ENCODE peak calls at places on chromosome 7, in eight cellular contexts. One of them, this sample, is unnamed.

GRCh38 chr7:34208878-34209621 is 303.7 kb downstream of the BMPER start:
- DNase-seq in sigmoid colon: no peak
- DNase-seq in A549: no peak
- DNase-seq in K562: no peak
- DNase-seq in suprapubic skin: no peak
- DNase-seq in stomach: no peak
- DNase-seq in upper lobe of left lung: no peak
- DNase-seq in SK-N-SH: no peak
- DNase-seq in this sample: peak; percentile 31

GRCh38 chr7:22576941-22577927 is 77.2 kb upstream of the STEAP1B start:
- DNase-seq in stomach: no peak
- DNase-seq in suprapubic skin: peak; percentile 71
- DNase-seq in SK-N-SH: no peak
- DNase-seq in K562: no peak
- DNase-seq in sigmoid colon: peak; percentile 79
- DNase-seq in A549: no peak
- DNase-seq in upper lobe of left lung: peak; percentile 69
- DNase-seq in this sample: no peak

GRCh38 chr7:95686109-95686508 is 86.2 kb upstream of the DYNC1I1 start:
- DNase-seq in A549: peak; percentile 19
- DNase-seq in SK-N-SH: peak; percentile 35
- DNase-seq in sigmoid colon: peak; percentile 80
- DNase-seq in K562: no peak
- DNase-seq in stomach: peak; percentile 60
- DNase-seq in upper lobe of left lung: peak; percentile 57
- DNase-seq in suprapubic skin: no peak
- DNase-seq in this sample: peak; percentile 61

GRCh38 chr7:11237742-11238141 is 264.1 kb downstream of the PHF14 start:
- DNase-seq in upper lobe of left lung: no peak
- DNase-seq in sigmoid colon: no peak
- DNase-seq in stomach: no peak
- DNase-seq in SK-N-SH: no peak
- DNase-seq in suprapubic skin: no peak
- DNase-seq in A549: no peak
- DNase-seq in K562: no peak
- DNase-seq in this sample: no peak

GRCh38 chr7:128908750-128909385 is 1.6 kb downstream of the KCP start:
- DNase-seq in sigmoid colon: peak; percentile 44
- DNase-seq in stomach: no peak
- DNase-seq in K562: no peak
- DNase-seq in suprapubic skin: peak; percentile 37
- DNase-seq in SK-N-SH: peak; percentile 48
- DNase-seq in A549: no peak
- DNase-seq in upper lobe of left lung: no peak
- DNase-seq in this sample: no peak

GRCh38 chr7:34675749-34676374 is 17.8 kb downstream of the NPSR1 start:
- DNase-seq in upper lobe of left lung: no peak
- DNase-seq in SK-N-SH: peak; percentile 37
- DNase-seq in A549: peak; percentile 48
- DNase-seq in K562: peak; percentile 20
- DNase-seq in suprapubic skin: no peak
- DNase-seq in sigmoid colon: no peak
- DNase-seq in stomach: no peak
- DNase-seq in this sample: no peak

GRCh38 chr7:106588576-106589494 is 72.1 kb downstream of the CCDC71L start:
- DNase-seq in SK-N-SH: no peak
- DNase-seq in sigmoid colon: no peak
- DNase-seq in stomach: peak; percentile 42
- DNase-seq in suprapubic skin: no peak
- DNase-seq in A549: no peak
- DNase-seq in K562: peak; percentile 54
- DNase-seq in upper lobe of left lung: no peak
- DNase-seq in this sample: no peak

GRCh38 chr7:64879800-64880199 is 23.3 kb upstream of the ZNF273 start:
- DNase-seq in sigmoid colon: peak; percentile 48
- DNase-seq in suprapubic skin: peak; percentile 55
- DNase-seq in A549: no peak
- DNase-seq in K562: no peak
- DNase-seq in stomach: peak; percentile 18
- DNase-seq in upper lobe of left lung: no peak
- DNase-seq in SK-N-SH: peak; percentile 11
- DNase-seq in this sample: no peak

GRCh38 chr7:26305869-26306665 is 14.4 kb downstream of the SNX10 start:
- DNase-seq in sigmoid colon: no peak
- DNase-seq in SK-N-SH: no peak
- DNase-seq in suprapubic skin: no peak
- DNase-seq in A549: no peak
- DNase-seq in stomach: no peak
- DNase-seq in upper lobe of left lung: peak; percentile 43
- DNase-seq in K562: no peak
- DNase-seq in this sample: no peak

GRCh38 chr7:40133561-40134427 is 628 bp downstream of the MPLKIP start:
- DNase-seq in K562: no peak
- DNase-seq in sigmoid colon: no peak
- DNase-seq in suprapubic skin: no peak
- DNase-seq in SK-N-SH: no peak
- DNase-seq in stomach: no peak
- DNase-seq in A549: peak; percentile 36
- DNase-seq in upper lobe of left lung: no peak
- DNase-seq in this sample: no peak

GRCh38 chr7:51233375-51233774 is 83.2 kb downstream of the COBL start:
- DNase-seq in SK-N-SH: no peak
- DNase-seq in A549: no peak
- DNase-seq in stomach: no peak
- DNase-seq in suprapubic skin: no peak
- DNase-seq in sigmoid colon: no peak
- DNase-seq in upper lobe of left lung: no peak
- DNase-seq in K562: peak; percentile 16
- DNase-seq in this sample: no peak

GRCh38 chr7:46480619-46481018 is 559.5 kb upstream of the IGFBP3 start:
- DNase-seq in A549: no peak
- DNase-seq in stomach: no peak
- DNase-seq in suprapubic skin: no peak
- DNase-seq in sigmoid colon: no peak
- DNase-seq in upper lobe of left lung: no peak
- DNase-seq in SK-N-SH: no peak
- DNase-seq in K562: no peak
- DNase-seq in this sample: no peak

GRCh38 chr7:39683216-39683845 is 60.0 kb downstream of the RALA start:
- DNase-seq in K562: no peak
- DNase-seq in suprapubic skin: no peak
- DNase-seq in sigmoid colon: no peak
- DNase-seq in SK-N-SH: no peak
- DNase-seq in stomach: no peak
- DNase-seq in upper lobe of left lung: no peak
- DNase-seq in A549: no peak
- DNase-seq in this sample: no peak

GRCh38 chr7:107404740-107405537 is 64.9 kb upstream of the GPR22 start:
- DNase-seq in suprapubic skin: no peak
- DNase-seq in upper lobe of left lung: no peak
- DNase-seq in K562: no peak
- DNase-seq in sigmoid colon: no peak
- DNase-seq in A549: no peak
- DNase-seq in stomach: no peak
- DNase-seq in SK-N-SH: no peak
- DNase-seq in this sample: no peak

GRCh38 chr7:85685901-85686300 is 499.0 kb upstream of the SEMA3D start:
- DNase-seq in K562: no peak
- DNase-seq in stomach: no peak
- DNase-seq in SK-N-SH: no peak
- DNase-seq in upper lobe of left lung: no peak
- DNase-seq in A549: no peak
- DNase-seq in sigmoid colon: no peak
- DNase-seq in suprapubic skin: no peak
- DNase-seq in this sample: no peak

DNA sequence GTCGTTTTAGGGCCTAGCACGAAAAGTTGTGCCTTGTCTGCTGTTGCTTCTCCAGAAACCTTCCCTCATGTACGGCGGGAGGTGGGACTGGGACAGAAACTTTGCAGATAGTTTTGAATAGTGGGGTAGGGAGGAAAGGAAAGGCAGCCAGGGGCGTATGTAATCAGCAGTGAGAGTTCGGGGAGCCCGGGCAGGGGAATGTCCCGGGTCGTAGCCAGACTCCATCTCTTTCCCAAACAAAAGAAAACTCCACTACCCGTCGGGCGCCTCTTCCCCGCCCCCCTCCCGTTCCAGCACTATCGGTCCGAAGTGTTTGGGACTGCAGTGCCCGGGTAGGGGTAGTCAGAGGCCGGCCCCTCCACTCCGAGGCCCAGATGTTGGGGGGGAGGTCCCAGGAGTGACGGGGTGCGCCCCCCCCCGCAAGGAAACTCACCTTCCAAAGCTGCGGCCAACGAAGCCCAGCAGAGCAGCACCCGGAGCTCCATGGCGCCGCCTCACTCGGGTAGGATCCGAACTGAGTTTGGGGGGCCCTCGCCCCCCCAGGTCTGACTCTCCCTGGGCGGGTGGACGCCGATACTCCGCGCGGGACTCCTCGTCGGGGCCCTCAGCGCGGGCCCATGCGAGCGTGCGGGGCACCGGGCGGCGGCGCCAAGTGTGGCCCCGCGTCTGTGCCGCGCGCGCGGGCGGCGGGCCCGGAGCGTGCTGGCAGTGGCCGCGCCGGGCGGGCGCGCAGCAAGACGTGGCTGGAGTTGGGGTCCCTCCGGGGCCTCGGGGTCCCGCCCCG is 585 bp downstream of the EPHB4 start:
- DNase-seq in A549: no peak
- DNase-seq in stomach: no peak
- DNase-seq in SK-N-SH: no peak
- DNase-seq in suprapubic skin: no peak
- DNase-seq in upper lobe of left lung: no peak
- DNase-seq in sigmoid colon: no peak
- DNase-seq in K562: peak; percentile 69
- DNase-seq in this sample: peak; percentile 68
- H3K4me3 ChIP-seq in A549: peak overlapping the region; percentile 100
- H3K4me3 ChIP-seq in stomach: peak overlapping the region; percentile 81
- H3K4me3 ChIP-seq in SK-N-SH: peak overlapping the region; percentile 65
- H3K4me3 ChIP-seq in suprapubic skin: peak overlapping the region; percentile 85
- H3K4me3 ChIP-seq in upper lobe of left lung: peak overlapping the region; percentile 72
- H3K4me3 ChIP-seq in sigmoid colon: peak overlapping the region; percentile 82
- H3K4me3 ChIP-seq in K562: peak overlapping the region; percentile 71
- H3K4me3 ChIP-seq in this sample: peak overlapping the region; percentile 84

DNA sequence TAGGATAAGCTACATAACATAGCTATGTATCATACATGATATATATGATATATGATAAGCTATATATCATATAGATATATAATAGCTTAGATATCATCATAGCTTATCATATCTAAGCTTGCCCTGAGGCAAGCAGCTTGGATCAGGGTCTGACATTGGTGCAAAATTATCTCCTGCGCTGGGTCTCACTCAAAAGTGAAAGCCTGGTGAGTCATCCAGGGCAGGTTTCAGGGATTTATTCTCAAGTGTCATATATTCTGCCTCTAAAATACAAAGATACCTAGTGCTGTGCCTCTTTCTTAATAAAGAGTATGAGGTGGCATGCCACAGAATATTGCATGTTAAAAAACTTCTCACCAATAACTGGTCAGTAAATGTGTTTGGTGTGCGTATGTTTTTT is 105.9 kb downstream of the CDC14C start:
- DNase-seq in K562: no peak
- DNase-seq in upper lobe of left lung: no peak
- DNase-seq in sigmoid colon: no peak
- DNase-seq in stomach: no peak
- DNase-seq in SK-N-SH: no peak
- DNase-seq in A549: no peak
- DNase-seq in suprapubic skin: no peak
- DNase-seq in this sample: no peak
- TF ChIP-seq EP300 in K562: no peak
- TF ChIP-seq EP300 in upper lobe of left lung: no peak
- TF ChIP-seq EP300 in sigmoid colon: no peak
- TF ChIP-seq EP300 in stomach: no peak
- TF ChIP-seq EP300 in SK-N-SH: no peak
- TF ChIP-seq EP300 in A549: no peak
- TF ChIP-seq EP300 in suprapubic skin: no peak
- TF ChIP-seq EP300 in this sample: no peak

DNA sequence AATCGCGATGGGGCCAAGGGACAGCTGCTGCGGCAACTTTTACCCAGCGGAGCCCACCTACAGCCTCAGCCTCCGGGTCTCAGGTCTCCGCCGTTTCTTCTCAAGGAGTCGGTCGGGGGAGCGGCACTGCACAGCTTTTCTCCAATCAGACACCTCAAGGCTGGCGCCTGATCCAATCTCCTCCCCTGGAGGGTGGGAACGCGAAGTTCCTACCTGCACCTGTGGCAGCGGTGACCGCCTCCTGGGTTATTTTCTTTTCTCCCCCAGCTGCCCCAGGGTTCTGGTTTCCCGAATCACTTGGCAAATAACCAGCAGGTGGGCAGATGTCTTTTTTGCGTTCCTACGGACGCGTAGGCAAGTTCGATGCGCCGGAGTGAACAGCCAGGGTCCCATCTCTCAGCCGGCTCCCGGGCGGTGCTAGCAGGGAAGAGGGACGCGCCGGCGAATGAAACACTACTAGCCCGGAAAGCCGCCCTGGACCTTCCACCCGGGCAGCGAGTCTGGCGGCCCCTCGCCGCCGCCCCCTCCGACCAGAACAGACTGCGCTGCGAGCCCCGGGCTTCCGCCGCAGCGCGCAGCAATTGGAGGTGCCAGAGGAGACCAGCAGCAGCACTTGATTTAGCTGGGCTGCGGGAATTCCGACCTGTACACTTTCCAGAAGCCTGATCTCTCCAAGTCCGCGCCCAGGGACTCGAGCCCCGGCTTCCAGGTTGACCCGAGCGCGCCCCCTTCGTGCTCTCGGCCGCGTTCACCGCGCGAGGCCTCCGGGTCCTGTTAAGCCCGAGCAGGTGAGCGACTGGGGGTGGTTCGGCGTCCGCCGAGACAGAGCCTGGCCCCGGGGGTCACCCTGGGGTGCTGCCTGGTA is at the start of gene PRR15:
- DNase-seq in K562: no peak
- DNase-seq in upper lobe of left lung: peak; percentile 71
- DNase-seq in sigmoid colon: peak; percentile 63
- DNase-seq in SK-N-SH: peak; percentile 80
- DNase-seq in stomach: peak; percentile 89
- DNase-seq in A549: peak; percentile 90
- DNase-seq in suprapubic skin: no peak
- DNase-seq in this sample: peak; percentile 51
- TF ChIP-seq CTCF in K562: no peak
- TF ChIP-seq CTCF in upper lobe of left lung: no peak
- TF ChIP-seq CTCF in sigmoid colon: no peak
- TF ChIP-seq CTCF in SK-N-SH: peak; percentile 8
- TF ChIP-seq CTCF in stomach: no peak
- TF ChIP-seq CTCF in A549: no peak
- TF ChIP-seq CTCF in suprapubic skin: no peak
- TF ChIP-seq CTCF in this sample: no peak

DNA sequence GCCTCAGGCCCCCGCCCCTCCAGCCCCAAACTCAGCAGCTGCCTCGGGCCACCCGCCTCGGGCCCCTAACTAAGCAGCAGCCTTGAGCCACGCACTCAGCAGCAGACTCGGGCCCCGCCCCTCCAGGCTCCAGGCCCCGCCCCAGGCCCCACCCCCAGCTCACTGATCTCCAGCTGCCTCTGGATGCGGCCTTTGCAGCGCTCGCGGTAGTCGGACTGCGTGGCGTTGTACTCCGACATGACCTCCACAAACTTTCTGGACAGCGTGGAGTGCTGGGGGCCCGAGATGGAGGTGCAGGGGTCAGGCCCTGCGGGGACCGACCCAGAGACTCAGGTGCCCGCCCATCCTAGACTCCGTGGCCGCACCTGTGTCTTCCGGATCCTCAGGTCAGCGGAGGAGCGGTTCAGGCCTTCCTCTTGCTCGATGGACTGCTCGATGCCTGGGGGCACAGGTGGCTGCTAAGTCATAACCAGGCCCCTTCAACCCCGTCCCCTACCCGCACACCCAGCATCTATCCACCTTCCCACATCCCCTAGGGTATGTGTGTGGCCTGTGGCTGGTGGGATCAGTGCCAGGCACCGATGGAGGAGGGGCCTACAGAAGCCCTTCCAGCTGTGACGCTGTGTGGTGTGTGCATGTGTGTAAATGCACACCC is 15.4 kb downstream of the STX1A start:
- DNase-seq in A549: peak; percentile 74
- DNase-seq in sigmoid colon: peak; percentile 87
- DNase-seq in stomach: peak; percentile 57
- DNase-seq in K562: peak; percentile 95
- DNase-seq in upper lobe of left lung: peak; percentile 62
- DNase-seq in suprapubic skin: no peak
- DNase-seq in SK-N-SH: peak; percentile 89
- DNase-seq in this sample: peak; percentile 80
- H3K4me3 ChIP-seq in A549: peak overlapping the region; percentile 35
- H3K4me3 ChIP-seq in sigmoid colon: no peak overlapping the region
- H3K4me3 ChIP-seq in stomach: peak overlapping the region; percentile 34
- H3K4me3 ChIP-seq in K562: no peak overlapping the region
- H3K4me3 ChIP-seq in upper lobe of left lung: peak overlapping the region; percentile 37
- H3K4me3 ChIP-seq in suprapubic skin: peak overlapping the region; percentile 13
- H3K4me3 ChIP-seq in SK-N-SH: no peak overlapping the region
- H3K4me3 ChIP-seq in this sample: peak overlapping the region; percentile 28

This sample was measured in ovary.